ENCODE peak calls at places on chromosomes 7 and 10, in four cellular contexts. One of them, this sample, is unnamed.

GRCh38 chr7:140475747-140476333 is 3.5 kb downstream of the MKRN1 start:
- DNase-seq in NCI-H1092: peak; percentile 22
- DNase-seq in HuH-7.5: peak; percentile 51
- DNase-seq in IMR-90: peak; percentile 41
- DNase-seq in this sample: no peak

GRCh38 chr7:23268746-23269145 is 22.2 kb downstream of the GPNMB start:
- DNase-seq in NCI-H1092: no peak
- DNase-seq in HuH-7.5: no peak
- DNase-seq in IMR-90: peak; percentile 6
- DNase-seq in this sample: no peak

GRCh38 chr10:49309691-49310371 is 10.9 kb downstream of the C10orf71 start:
- DNase-seq in NCI-H1092: no peak
- DNase-seq in HuH-7.5: no peak
- DNase-seq in IMR-90: no peak
- DNase-seq in this sample: no peak

GRCh38 chr7:29337628-29338116 is 143.1 kb downstream of the CHN2 start:
- DNase-seq in NCI-H1092: no peak
- DNase-seq in HuH-7.5: no peak
- DNase-seq in IMR-90: no peak
- DNase-seq in this sample: no peak

GRCh38 chr10:58573970-58574538 is 61.4 kb downstream of the BICC1 start:
- DNase-seq in NCI-H1092: no peak
- DNase-seq in HuH-7.5: no peak
- DNase-seq in IMR-90: no peak
- DNase-seq in this sample: peak; percentile 52

GRCh38 chr7:100157334-100158228 is 942 bp downstream of the TRAPPC14 start:
- DNase-seq in NCI-H1092: no peak
- DNase-seq in HuH-7.5: peak; percentile 90
- DNase-seq in IMR-90: peak; percentile 64
- DNase-seq in this sample: no peak

GRCh38 chr10:118662228-118663035 is 67.0 kb upstream of the PRLHR start:
- DNase-seq in NCI-H1092: no peak
- DNase-seq in HuH-7.5: no peak
- DNase-seq in IMR-90: no peak
- DNase-seq in this sample: no peak

GRCh38 chr10:72315054-72315453 is 39.7 kb downstream of the DNAJB12 start:
- DNase-seq in NCI-H1092: no peak
- DNase-seq in HuH-7.5: no peak
- DNase-seq in IMR-90: no peak
- DNase-seq in this sample: no peak

GRCh38 chr10:117460846-117461765 is 81.4 kb upstream of the EMX2 start:
- DNase-seq in NCI-H1092: no peak
- DNase-seq in HuH-7.5: no peak
- DNase-seq in IMR-90: no peak
- DNase-seq in this sample: peak; percentile 95

GRCh38 chr7:15175103-15175502 is 272.6 kb upstream of the DGKB start:
- DNase-seq in NCI-H1092: no peak
- DNase-seq in HuH-7.5: no peak
- DNase-seq in IMR-90: no peak
- DNase-seq in this sample: no peak

GRCh38 chr10:55631071-55631654 is 729.9 kb downstream of the ZWINT start:
- DNase-seq in NCI-H1092: peak; percentile 9
- DNase-seq in HuH-7.5: peak; percentile 27
- DNase-seq in IMR-90: no peak
- DNase-seq in this sample: no peak

GRCh38 chr10:72564596-72564995 is 61.3 kb downstream of the MICU1 start:
- DNase-seq in NCI-H1092: no peak
- DNase-seq in HuH-7.5: no peak
- DNase-seq in IMR-90: peak; percentile 82
- DNase-seq in this sample: peak; percentile 63

GRCh38 chr7:44645254-44645653 is 38.8 kb downstream of the OGDH start:
- DNase-seq in NCI-H1092: no peak
- DNase-seq in HuH-7.5: no peak
- DNase-seq in IMR-90: no peak
- DNase-seq in this sample: no peak

GRCh38 chr7:71509381-71509780 is 377.4 kb downstream of the GALNT17 start:
- DNase-seq in NCI-H1092: no peak
- DNase-seq in HuH-7.5: no peak
- DNase-seq in IMR-90: no peak
- DNase-seq in this sample: peak; percentile 4

GRCh38 chr7:28231181-28231580 is 50.6 kb upstream of the JAZF1 start:
- DNase-seq in NCI-H1092: no peak
- DNase-seq in HuH-7.5: no peak
- DNase-seq in IMR-90: no peak
- DNase-seq in this sample: no peak

GRCh38 chr10:32326119-32326518 is 20.8 kb downstream of the EPC1 start:
- DNase-seq in NCI-H1092: no peak
- DNase-seq in HuH-7.5: no peak
- DNase-seq in IMR-90: no peak
- DNase-seq in this sample: no peak

GRCh38 chr7:98360221-98361124 is 40.4 kb downstream of the BAIAP2L1 start:
- DNase-seq in NCI-H1092: no peak
- DNase-seq in HuH-7.5: peak; percentile 27
- DNase-seq in IMR-90: no peak
- DNase-seq in this sample: no peak

GRCh38 chr7:138868711-138869110 is 70.7 kb upstream of the ATP6V0A4 start:
- DNase-seq in NCI-H1092: no peak
- DNase-seq in HuH-7.5: no peak
- DNase-seq in IMR-90: no peak
- DNase-seq in this sample: no peak